ENCODE peak calls at places on chromosomes 16 and 17, in six cellular contexts. S, W, F, U, X and D are unnamed samples.

GRCh38 chr17:63881935-63882601 is at the start of gene GH2:
- DNase-seq in S (no peak), W (peak; percentile 78), F (peak; percentile 35), U (peak; percentile 54), X (peak; percentile 46), D (peak; percentile 67)

GRCh38 chr16:9082422-9082821 is 9.0 kb upstream of the HAPSTR1 start:
- DNase-seq in S (no peak), W (no peak), F (no peak), U (no peak), X (no peak), D (no peak)

GRCh38 chr17:75365009-75365930 is 40.2 kb downstream of the GRB2 start:
- DNase-seq in S (no peak), W (no peak), F (no peak), U (no peak), X (no peak), D (no peak)

GRCh38 chr17:9021158-9021984 is at the start of gene NTN1:
- DNase-seq in S (no peak), W (peak; percentile 75), F (no peak), U (peak; percentile 63), X (peak; percentile 34), D (peak; percentile 52)

GRCh38 chr16:78782572-78782971 is 683.1 kb downstream of the WWOX start:
- DNase-seq in S (no peak), W (no peak), F (no peak), U (no peak), X (no peak), D (no peak)

GRCh38 chr16:85615852-85616607 is 2.9 kb downstream of the GSE1 start:
- DNase-seq in S (peak; percentile 78), W (peak; percentile 94), F (peak; percentile 80), U (peak; percentile 62), X (peak; percentile 77), D (peak; percentile 73)

GRCh38 chr17:44071198-44071520 is 624 bp downstream of the G6PC3 start:
- DNase-seq in S (no peak), W (no peak), F (no peak), U (peak; percentile 70), X (no peak), D (no peak)

GRCh38 chr16:14369734-14370598 is 260.1 kb downstream of the PARN start:
- DNase-seq in S (no peak), W (peak; percentile 47), F (no peak), U (no peak), X (no peak), D (no peak)

GRCh38 chr17:51371732-51372151 is 111.4 kb downstream of the UTP18 start:
- DNase-seq in S (peak; percentile 76), W (peak; percentile 44), F (peak; percentile 67), U (peak; percentile 56), X (peak; percentile 42), D (peak; percentile 60)

GRCh38 chr17:12422632-12423031 is 243.1 kb upstream of the MYOCD start:
- DNase-seq in S (no peak), W (no peak), F (no peak), U (no peak), X (no peak), D (no peak)

GRCh38 chr17:6577686-6578263 is 21.4 kb upstream of the PITPNM3 start:
- DNase-seq in S (no peak), W (no peak), F (no peak), U (no peak), X (no peak), D (no peak)